ENCODE peak calls at places on chromosomes 11 and 22, in six cellular contexts. One of them, this sample, is unnamed.
A peak's percentile ranks its signal among the peaks of the same experiment; 100 is the strongest.

GRCh38 chr11:68454767-68455166 is 5.8 kb upstream of the PPP6R3 start:
- DNase-seq in neuronal stem cell: no peak
- DNase-seq in IMR-90: no peak
- DNase-seq in mesenchymal stem cell: no peak
- DNase-seq in trophoblast cell: no peak
- DNase-seq in H1: no peak
- DNase-seq in this sample: peak; percentile 82

GRCh38 chr11:44976576-44976975 is 25.9 kb upstream of the TP53I11 start:
- DNase-seq in neuronal stem cell: no peak
- DNase-seq in IMR-90: no peak
- DNase-seq in mesenchymal stem cell: no peak
- DNase-seq in trophoblast cell: no peak
- DNase-seq in H1: no peak
- DNase-seq in this sample: no peak

GRCh38 chr11:66247801-66248200 is 20.6 kb upstream of the RAB1B start:
- DNase-seq in neuronal stem cell: no peak
- DNase-seq in IMR-90: no peak
- DNase-seq in mesenchymal stem cell: no peak
- DNase-seq in trophoblast cell: no peak
- DNase-seq in H1: no peak
- DNase-seq in this sample: no peak

GRCh38 chr11:19829109-19829790 is 116.6 kb downstream of the NAV2 start:
- DNase-seq in neuronal stem cell: no peak
- DNase-seq in IMR-90: no peak
- DNase-seq in mesenchymal stem cell: no peak
- DNase-seq in trophoblast cell: no peak
- DNase-seq in H1: no peak
- DNase-seq in this sample: no peak

GRCh38 chr11:107184936-107185335 is 166.7 kb upstream of the GUCY1A2 start:
- DNase-seq in neuronal stem cell: no peak
- DNase-seq in IMR-90: no peak
- DNase-seq in mesenchymal stem cell: no peak
- DNase-seq in trophoblast cell: no peak
- DNase-seq in H1: no peak
- DNase-seq in this sample: no peak

GRCh38 chr11:66871521-66871901 is 14.6 kb downstream of the LRFN4 start:
- DNase-seq in neuronal stem cell: no peak
- DNase-seq in IMR-90: no peak
- DNase-seq in mesenchymal stem cell: no peak
- DNase-seq in trophoblast cell: no peak
- DNase-seq in H1: no peak
- DNase-seq in this sample: no peak

GRCh38 chr11:119531091-119531490 is 108.1 kb upstream of the THY1 start:
- DNase-seq in neuronal stem cell: no peak
- DNase-seq in IMR-90: no peak
- DNase-seq in mesenchymal stem cell: no peak
- DNase-seq in trophoblast cell: no peak
- DNase-seq in H1: no peak
- DNase-seq in this sample: no peak

GRCh38 chr11:95739108-95739507 is 50.5 kb downstream of the FAM76B start:
- DNase-seq in neuronal stem cell: no peak
- DNase-seq in IMR-90: no peak
- DNase-seq in mesenchymal stem cell: no peak
- DNase-seq in trophoblast cell: no peak
- DNase-seq in H1: no peak
- DNase-seq in this sample: peak; percentile 11

GRCh38 chr11:76120513-76121081 is 85.7 kb downstream of the WNT11 start:
- DNase-seq in neuronal stem cell: peak; percentile 32
- DNase-seq in IMR-90: peak; percentile 29
- DNase-seq in mesenchymal stem cell: peak; percentile 34
- DNase-seq in trophoblast cell: no peak
- DNase-seq in H1: no peak
- DNase-seq in this sample: peak; percentile 36

GRCh38 chr11:74466916-74467885 is at the start of gene KCNE3:
- DNase-seq in neuronal stem cell: no peak
- DNase-seq in IMR-90: no peak
- DNase-seq in mesenchymal stem cell: peak; percentile 16
- DNase-seq in trophoblast cell: no peak
- DNase-seq in H1: peak; percentile 58
- DNase-seq in this sample: peak; percentile 72

GRCh38 chr11:128906185-128907065 is 15.3 kb downstream of the KCNJ5 start:
- DNase-seq in neuronal stem cell: no peak
- DNase-seq in IMR-90: no peak
- DNase-seq in mesenchymal stem cell: no peak
- DNase-seq in trophoblast cell: no peak
- DNase-seq in H1: no peak
- DNase-seq in this sample: no peak

GRCh38 chr11:128904872-128905344 is 13.8 kb downstream of the KCNJ5 start:
- DNase-seq in neuronal stem cell: no peak
- DNase-seq in IMR-90: no peak
- DNase-seq in mesenchymal stem cell: peak; percentile 29
- DNase-seq in trophoblast cell: no peak
- DNase-seq in H1: peak; percentile 67
- DNase-seq in this sample: peak; percentile 32

GRCh38 chr11:128903248-128904041 is 12.3 kb downstream of the KCNJ5 start:
- DNase-seq in neuronal stem cell: no peak
- DNase-seq in IMR-90: peak; percentile 59
- DNase-seq in mesenchymal stem cell: no peak
- DNase-seq in trophoblast cell: no peak
- DNase-seq in H1: peak; percentile 64
- DNase-seq in this sample: peak; percentile 95

GRCh38 chr11:128904303-128904871 is 13.2 kb downstream of the KCNJ5 start:
- DNase-seq in neuronal stem cell: no peak
- DNase-seq in IMR-90: no peak
- DNase-seq in mesenchymal stem cell: peak; percentile 30
- DNase-seq in trophoblast cell: no peak
- DNase-seq in H1: no peak
- DNase-seq in this sample: peak; percentile 20

GRCh38 chr11:128905345-128906184 is 14.4 kb downstream of the KCNJ5 start:
- DNase-seq in neuronal stem cell: no peak
- DNase-seq in IMR-90: peak; percentile 26
- DNase-seq in mesenchymal stem cell: peak; percentile 54
- DNase-seq in trophoblast cell: peak; percentile 70
- DNase-seq in H1: peak; percentile 80
- DNase-seq in this sample: peak; percentile 85
- H3K4me3 ChIP-seq in neuronal stem cell: peak overlapping the region; percentile 5
- H3K4me3 ChIP-seq in IMR-90: peak overlapping the region; percentile 42
- H3K4me3 ChIP-seq in mesenchymal stem cell: peak overlapping the region; percentile 57
- H3K4me3 ChIP-seq in trophoblast cell: peak overlapping the region; percentile 38
- H3K4me3 ChIP-seq in H1: peak overlapping the region; percentile 51
- H3K4me3 ChIP-seq in this sample: peak overlapping the region; percentile 41

DNA sequence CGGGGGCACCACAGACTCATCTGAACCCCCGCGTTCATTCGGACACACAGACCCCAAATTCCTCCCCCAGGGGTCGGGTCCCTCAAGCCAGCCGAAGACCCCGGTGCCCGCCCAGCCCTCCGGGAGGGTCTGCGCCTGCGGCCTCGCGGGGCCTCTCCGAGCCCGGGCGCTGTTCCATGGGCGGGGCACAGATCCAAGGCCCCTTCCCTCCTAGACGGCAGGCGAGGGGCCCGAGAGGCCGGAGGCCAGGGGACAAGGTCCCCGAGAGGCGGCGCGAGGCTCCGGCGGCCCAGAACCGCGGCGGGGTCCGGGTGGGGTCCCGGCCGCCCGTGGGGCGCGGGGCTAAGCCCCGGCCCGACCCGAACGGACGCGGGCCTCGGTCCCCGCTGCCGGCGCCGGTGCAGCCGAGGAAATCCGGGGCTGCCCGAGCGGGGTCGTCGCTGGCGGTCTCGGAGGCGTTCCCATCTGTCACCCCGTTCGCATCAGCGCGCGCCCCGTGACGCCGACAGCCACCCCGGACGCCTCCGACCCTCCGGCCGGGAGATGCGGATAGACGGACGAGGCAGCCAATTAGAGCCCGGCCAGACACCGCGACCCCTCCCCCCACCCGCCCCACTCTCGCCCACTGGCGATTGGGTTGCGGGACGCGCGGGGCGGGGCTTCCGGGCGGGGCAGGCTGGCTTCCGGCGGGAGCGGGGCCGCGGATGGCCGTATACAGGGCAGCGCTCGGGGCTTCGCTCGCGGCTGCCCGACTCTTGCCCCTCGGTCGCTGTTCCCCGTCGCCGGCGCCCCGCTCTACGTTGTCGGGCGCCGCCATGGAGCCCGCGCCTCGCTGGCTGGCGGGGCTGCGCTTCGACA is at the start of gene SELENOO:
- DNase-seq in neuronal stem cell: peak; percentile 87
- DNase-seq in IMR-90: peak; percentile 77
- DNase-seq in mesenchymal stem cell: peak; percentile 87
- DNase-seq in trophoblast cell: peak; percentile 75
- DNase-seq in H1: peak; percentile 85
- DNase-seq in this sample: peak; percentile 86
- H3K4ac ChIP-seq in neuronal stem cell: no peak within 1 kb of the TSS
- H3K4ac ChIP-seq in IMR-90: peak within 1 kb of the TSS; percentile 42
- H3K4ac ChIP-seq in mesenchymal stem cell: peak within 1 kb of the TSS; percentile 85
- H3K4ac ChIP-seq in trophoblast cell: peak within 1 kb of the TSS; percentile 72
- H3K4ac ChIP-seq in H1: peak within 1 kb of the TSS; percentile 21
- H3K4ac ChIP-seq in this sample: peak within 1 kb of the TSS; percentile 39

DNA sequence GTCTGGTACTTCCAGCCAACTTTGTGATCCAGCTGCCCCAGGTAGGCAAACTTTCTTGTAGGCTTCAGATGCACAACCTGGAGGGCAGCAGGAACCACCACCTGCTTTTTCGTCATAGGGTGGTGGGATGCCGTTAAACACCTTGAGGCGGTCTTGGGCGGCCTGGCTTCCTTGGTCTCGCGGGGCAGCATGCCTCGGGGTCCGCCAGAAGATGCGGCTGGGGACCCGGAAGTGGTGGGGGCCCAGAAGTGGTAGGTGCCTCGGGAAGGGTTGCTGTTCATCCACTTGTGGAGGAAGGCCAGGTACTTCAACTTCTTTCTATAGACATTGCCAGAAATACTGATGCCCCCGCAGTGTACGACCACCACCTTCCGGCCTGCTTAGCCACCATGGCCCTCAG is 13.3 kb downstream of the DUSP18 start:
- DNase-seq in neuronal stem cell: no peak
- DNase-seq in IMR-90: no peak
- DNase-seq in mesenchymal stem cell: no peak
- DNase-seq in trophoblast cell: no peak
- DNase-seq in H1: no peak
- DNase-seq in this sample: no peak
- H2AK5ac ChIP-seq in neuronal stem cell: no peak overlapping the region
- H2AK5ac ChIP-seq in IMR-90: no peak overlapping the region
- H2AK5ac ChIP-seq in mesenchymal stem cell: no peak overlapping the region
- H2AK5ac ChIP-seq in trophoblast cell: no peak overlapping the region
- H2AK5ac ChIP-seq in H1: no peak overlapping the region
- H2AK5ac ChIP-seq in this sample: no peak overlapping the region

GRCh38 chr11:70398834-70399680 is 728 bp downstream of the CTTN start:
- DNase-seq in neuronal stem cell: no peak
- DNase-seq in IMR-90: no peak
- DNase-seq in mesenchymal stem cell: no peak
- DNase-seq in trophoblast cell: peak; percentile 53
- DNase-seq in H1: no peak
- DNase-seq in this sample: no peak

GRCh38 chr11:70402685-70403084 is 4.4 kb downstream of the CTTN start:
- DNase-seq in neuronal stem cell: no peak
- DNase-seq in IMR-90: no peak
- DNase-seq in mesenchymal stem cell: no peak
- DNase-seq in trophoblast cell: no peak
- DNase-seq in H1: no peak
- DNase-seq in this sample: no peak

GRCh38 chr11:70397983-70398833 is at the start of gene CTTN:
- DNase-seq in neuronal stem cell: peak; percentile 91
- DNase-seq in IMR-90: peak; percentile 85
- DNase-seq in mesenchymal stem cell: peak; percentile 89
- DNase-seq in trophoblast cell: peak; percentile 90
- DNase-seq in H1: peak; percentile 90
- DNase-seq in this sample: peak; percentile 96

GRCh38 chr11:70399681-70400112 is 1.4 kb downstream of the CTTN start:
- DNase-seq in neuronal stem cell: no peak
- DNase-seq in IMR-90: peak; percentile 97
- DNase-seq in mesenchymal stem cell: peak; percentile 98
- DNase-seq in trophoblast cell: peak; percentile 90
- DNase-seq in H1: peak; percentile 57
- DNase-seq in this sample: peak; percentile 85

DNA sequence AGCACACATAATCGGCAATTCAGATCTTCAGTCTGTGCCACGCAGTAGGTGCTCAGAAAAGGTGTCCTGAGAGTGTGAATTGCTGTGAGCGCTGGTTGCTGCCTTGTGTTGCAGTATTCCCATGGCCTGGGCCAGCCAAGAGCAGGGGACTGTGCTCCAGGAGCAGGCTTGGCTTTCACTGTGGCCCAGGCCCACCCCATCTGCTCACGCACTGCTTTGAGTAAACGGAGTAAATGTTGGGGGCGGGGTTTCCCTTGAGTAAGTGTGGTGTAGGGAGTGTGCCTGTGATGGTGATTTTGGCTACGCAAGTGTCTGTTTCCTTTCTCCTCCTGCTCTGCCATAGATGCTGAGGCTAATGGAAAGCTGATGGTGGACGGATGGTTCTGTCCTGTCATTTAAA is 2.3 kb downstream of the CTTN start:
- DNase-seq in neuronal stem cell: no peak
- DNase-seq in IMR-90: no peak
- DNase-seq in mesenchymal stem cell: no peak
- DNase-seq in trophoblast cell: no peak
- DNase-seq in H1: no peak
- DNase-seq in this sample: no peak
- H3K4me3 ChIP-seq in neuronal stem cell: peak overlapping the region; percentile 99
- H3K4me3 ChIP-seq in IMR-90: no peak overlapping the region
- H3K4me3 ChIP-seq in mesenchymal stem cell: no peak overlapping the region
- H3K4me3 ChIP-seq in trophoblast cell: no peak overlapping the region
- H3K4me3 ChIP-seq in H1: no peak overlapping the region
- H3K4me3 ChIP-seq in this sample: no peak overlapping the region

DNA sequence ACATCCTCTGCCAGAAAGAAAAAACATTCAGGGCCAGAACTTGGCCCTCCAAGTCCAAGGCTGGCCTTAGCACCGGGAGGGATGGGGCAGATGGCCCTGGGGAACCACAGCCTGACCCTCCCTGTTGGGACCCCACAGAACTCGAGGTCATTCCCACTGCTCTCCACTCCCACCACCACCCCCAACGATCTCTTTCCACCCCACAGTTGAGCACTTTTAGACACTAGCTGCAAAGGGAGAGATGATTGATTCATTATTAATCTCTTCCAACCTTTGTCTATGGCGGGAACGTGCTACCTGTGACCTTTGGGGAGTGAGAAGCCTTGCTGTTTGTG is 869.7 kb downstream of the BRD1 start:
- DNase-seq in neuronal stem cell: no peak
- DNase-seq in IMR-90: no peak
- DNase-seq in mesenchymal stem cell: no peak
- DNase-seq in trophoblast cell: no peak
- DNase-seq in H1: no peak
- DNase-seq in this sample: no peak
- H3K4ac ChIP-seq in neuronal stem cell: no peak overlapping the region
- H3K4ac ChIP-seq in IMR-90: no peak overlapping the region
- H3K4ac ChIP-seq in mesenchymal stem cell: no peak overlapping the region
- H3K4ac ChIP-seq in trophoblast cell: no peak overlapping the region
- H3K4ac ChIP-seq in H1: no peak overlapping the region
- H3K4ac ChIP-seq in this sample: no peak overlapping the region